ENCODE peak calls at places on chromosomes 3 and 15, in seven cellular contexts. V is breast epithelium; B is naive thymus-derived CD4-positive, alpha-beta T cell; K is brain microvascular endothelial cell; Z is heart right ventricle; U is K562; F is SJCRH30. E is an unnamed sample.

GRCh38 chr3:72379500-72380187 is 468.6 kb downstream of the SHQ1 start:
- DNase-seq in V (no peak), B (no peak), K (no peak), Z (no peak), U (no peak), F (no peak), E (no peak)

GRCh38 chr15:79094611-79095021 is 4.0 kb upstream of the RASGRF1 start:
- DNase-seq in V (no peak), B (no peak), K (no peak), Z (no peak), U (no peak), F (no peak), E (peak; percentile 54)

GRCh38 chr3:51943451-51944391 is 1.6 kb downstream of the PARP3 start:
- DNase-seq in V (no peak), B (no peak), K (no peak), Z (no peak), U (no peak), F (no peak), E (peak; percentile 54)

GRCh38 chr3:127822166-127822835 is at the start of gene MGLL:
- DNase-seq in V (no peak), B (no peak), K (peak; percentile 20), Z (peak; percentile 51), U (no peak), F (peak; percentile 65), E (peak; percentile 95)

GRCh38 chr3:51997935-51998596 is 2.4 kb upstream of the RPL29 start:
- DNase-seq in V (no peak), B (no peak), K (no peak), Z (no peak), U (no peak), F (peak; percentile 84), E (peak; percentile 49)

GRCh38 chr3:188546835-188547670 is 393.1 kb downstream of the LPP start:
- DNase-seq in V (no peak), B (no peak), K (peak; percentile 37), Z (no peak), U (no peak), F (no peak), E (no peak)

GRCh38 chr15:33068531-33068990 is 126.0 kb downstream of the FMN1 start:
- DNase-seq in V (peak; percentile 76), B (no peak), K (no peak), Z (peak; percentile 19), U (no peak), F (peak; percentile 74), E (no peak)

GRCh38 chr15:55789066-55789660 is 46.2 kb upstream of the PRTG start:
- DNase-seq in V (no peak), B (no peak), K (no peak), Z (peak; percentile 24), U (peak; percentile 67), F (peak; percentile 41), E (no peak)

GRCh38 chr3:46998121-46998851 is 18.8 kb downstream of the NBEAL2 start:
- DNase-seq in V (no peak), B (peak; percentile 67), K (peak; percentile 31), Z (peak; percentile 65), U (peak; percentile 84), F (peak; percentile 49), E (peak; percentile 98)

GRCh38 chr15:91926871-91927270 is 73.4 kb downstream of the SLCO3A1 start:
- DNase-seq in V (no peak), B (no peak), K (no peak), Z (no peak), U (no peak), F (no peak), E (peak; percentile 34)

GRCh38 chr3:125212509-125213372 is at the start of gene SLC12A8:
- DNase-seq in V (no peak), B (no peak), K (no peak), Z (no peak), U (no peak), F (no peak), E (no peak)

GRCh38 chr15:90035095-90035834 is 34.1 kb downstream of the ZNF710 start:
- DNase-seq in V (no peak), B (no peak), K (peak; percentile 64), Z (peak; percentile 51), U (peak; percentile 30), F (no peak), E (peak; percentile 47)

GRCh38 chr3:160394009-160394392 is 5.0 kb downstream of the IFT80 start:
- DNase-seq in V (no peak), B (no peak), K (no peak), Z (no peak), U (peak; percentile 63), F (no peak), E (no peak)

GRCh38 chr3:194738254-194739093 is 52.8 kb downstream of the FAM43A start:
- DNase-seq in V (no peak), B (no peak), K (peak; percentile 41), Z (peak; percentile 79), U (no peak), F (no peak), E (peak; percentile 93)

GRCh38 chr15:42129364-42129763 is 27.1 kb downstream of the PLA2G4F start:
- DNase-seq in V (no peak), B (no peak), K (no peak), Z (no peak), U (no peak), F (no peak), E (no peak)

GRCh38 chr3:107690522-107691138 is 167.9 kb downstream of the BBX start:
- DNase-seq in V (no peak), B (peak; percentile 36), K (peak; percentile 24), Z (no peak), U (peak; percentile 45), F (no peak), E (peak; percentile 87)

GRCh38 chr3:37223084-37223975 is 48.9 kb upstream of the LRRFIP2 start:
- DNase-seq in V (no peak), B (no peak), K (peak; percentile 22), Z (no peak), U (peak; percentile 43), F (no peak), E (no peak)

GRCh38 chr3:49415931-49416601 is 3.8 kb downstream of the TCTA start:
- DNase-seq in V (no peak), B (peak; percentile 59), K (no peak), Z (no peak), U (no peak), F (peak; percentile 84), E (peak; percentile 87)

GRCh38 chr3:53187430-53187829 is 26.4 kb downstream of the PRKCD start:
- DNase-seq in V (no peak), B (no peak), K (no peak), Z (no peak), U (no peak), F (no peak), E (peak; percentile 82)

GRCh38 chr3:156761007-156761406 is 65.1 kb upstream of the LEKR1 start:
- DNase-seq in V (no peak), B (no peak), K (no peak), Z (no peak), U (peak; percentile 11), F (peak; percentile 61), E (no peak)

GRCh38 chr3:128579927-128580326 is 70.7 kb downstream of the RPN1 start:
- DNase-seq in V (no peak), B (no peak), K (no peak), Z (no peak), U (no peak), F (no peak), E (no peak)

GRCh38 chr15:76533060-76533955 is 196.7 kb downstream of the ISL2 start:
- DNase-seq in V (no peak), B (no peak), K (no peak), Z (no peak), U (no peak), F (no peak), E (no peak)

GRCh38 chr15:26561994-26562730 is 210.7 kb downstream of the GABRB3 start:
- DNase-seq in V (no peak), B (no peak), K (no peak), Z (no peak), U (no peak), F (peak; percentile 4), E (no peak)

GRCh38 chr3:31918179-31919165 is 62.6 kb downstream of the OSBPL10 start:
- DNase-seq in V (no peak), B (peak; percentile 24), K (no peak), Z (no peak), U (no peak), F (no peak), E (no peak)

GRCh38 chr3:178439504-178439903 is 96.7 kb upstream of the KCNMB2 start:
- DNase-seq in V (no peak), B (no peak), K (peak; percentile 62), Z (no peak), U (peak; percentile 20), F (peak; percentile 30), E (peak; percentile 88)

GRCh38 chr3:144259267-144259666 is 287.6 kb downstream of the DIPK2A start:
- DNase-seq in V (no peak), B (no peak), K (peak; percentile 4), Z (no peak), U (no peak), F (no peak), E (no peak)

GRCh38 chr3:106068795-106069194 is 200.0 kb upstream of the CBLB start:
- DNase-seq in V (no peak), B (no peak), K (no peak), Z (no peak), U (no peak), F (no peak), E (peak; percentile 66)

DNA sequence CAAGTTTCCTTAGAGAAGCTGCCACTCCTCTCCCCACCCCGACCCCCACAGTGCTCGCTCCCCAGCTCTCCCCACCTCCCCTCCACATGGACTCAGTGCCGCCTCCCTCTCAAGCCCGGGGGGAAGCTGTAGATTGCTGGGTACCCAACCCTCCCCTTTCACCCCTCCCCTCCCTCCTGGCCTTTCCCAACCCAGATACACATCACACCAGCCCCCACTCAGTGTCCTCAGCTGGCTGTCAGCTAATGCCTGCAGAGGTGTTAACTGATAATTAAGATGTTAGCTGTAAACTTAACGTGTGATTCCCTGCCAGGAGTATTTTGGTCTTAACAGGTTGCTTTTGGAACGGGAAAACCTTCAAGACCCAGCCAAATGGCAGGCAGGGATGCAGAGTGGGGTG is 39.4 kb upstream of the LINGO1 start:
- DNase-seq in V (no peak), B (no peak), K (no peak), Z (no peak), U (no peak), F (no peak), E (no peak)
- H3K27me3 ChIP-seq in V (no peaks in the 10 kb centered on the region), B (no peaks in the 10 kb centered on the region), K (no peaks in the 10 kb centered on the region), Z (peaks cover 9% of the 10 kb centered on the region), U (peaks cover 82% of the 10 kb centered on the region), F (peaks cover 3% of the 10 kb centered on the region), E (peaks cover 48% of the 10 kb centered on the region)

GRCh38 chr3:100754563-100755334 is 45.5 kb downstream of the TFG start:
- DNase-seq in V (no peak), B (no peak), K (no peak), Z (no peak), U (no peak), F (no peak), E (no peak)
- H3K27me3 ChIP-seq in V (no peaks in the 10 kb centered on the region), B (no peaks in the 10 kb centered on the region), K (no peaks in the 10 kb centered on the region), Z (no peaks in the 10 kb centered on the region), U (no peaks in the 10 kb centered on the region), F (no peaks in the 10 kb centered on the region), E (no peaks in the 10 kb centered on the region)

DNA sequence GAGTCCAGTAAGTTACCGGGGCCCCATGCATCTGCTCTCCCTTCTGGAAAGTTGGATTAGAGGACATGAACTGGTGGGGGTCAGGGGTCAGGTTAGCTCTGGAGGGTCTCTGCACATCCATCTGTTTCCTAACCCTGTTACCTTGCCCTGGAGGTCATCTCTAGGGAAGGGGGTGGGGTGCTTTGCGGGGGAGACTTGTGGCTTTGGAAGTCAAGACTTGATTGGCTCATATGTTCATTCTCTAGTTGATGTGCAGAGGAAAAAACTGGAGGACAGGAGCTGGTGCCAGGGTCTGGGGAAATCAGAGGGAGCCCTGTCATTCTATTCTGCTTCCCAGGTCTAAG is 42.9 kb upstream of the ROPN1 start:
- DNase-seq in V (no peak), B (no peak), K (no peak), Z (no peak), U (peak; percentile 1), F (no peak), E (peak; percentile 58)
- H3K27me3 ChIP-seq in V (no peaks in the 10 kb centered on the region), B (no peaks in the 10 kb centered on the region), K (peaks cover 34% of the 10 kb centered on the region), Z (peaks cover 67% of the 10 kb centered on the region), U (peaks cover 20% of the 10 kb centered on the region), F (no peaks in the 10 kb centered on the region), E (peaks cover 77% of the 10 kb centered on the region)

GRCh38 chr15:94610069-94610863 is 378.9 kb downstream of the MCTP2 start:
- DNase-seq in V (no peak), B (no peak), K (no peak), Z (no peak), U (no peak), F (no peak), E (no peak)
- H3K27me3 ChIP-seq in V (no peaks in the 10 kb centered on the region), B (peaks cover 3% of the 10 kb centered on the region), K (no peaks in the 10 kb centered on the region), Z (peaks cover 6% of the 10 kb centered on the region), U (no peaks in the 10 kb centered on the region), F (no peaks in the 10 kb centered on the region), E (no peaks in the 10 kb centered on the region)